ENCODE peak calls at places on chromosomes 11 and 22, in nine cellular contexts. One of them, this sample, is unnamed.

GRCh38 chr22:35489225-35489624 is 51.4 kb upstream of the RASD2 start:
- DNase-seq in Kasumi-1: no peak
- DNase-seq in cardiac septum: no peak
- DNase-seq in activated naive CD4-positive, alpha-beta T cell treated with anti-CD3 and anti-CD28 coated beads, Interleukin-2, amount 10 ng/mL, durations not matched to agents 7 days and 5 days: no peak
- DNase-seq in iris pigment epithelial cell: no peak
- DNase-seq in stimulated activated CD4-positive, alpha-beta T cell treated with anti-CD3 and anti-CD28 coated beads, TNF-alpha, amount 100 ng/mL, for 24 hours: no peak
- DNase-seq in activated CD4-positive, alpha-beta T cell treated with anti-CD3 and anti-CD28 coated beads, Interleukin-2, amount 50 U/mL, for 1 hour: no peak
- DNase-seq in HEK293T: no peak
- DNase-seq in colonic mucosa: no peak
- DNase-seq in this sample: no peak

GRCh38 chr11:2317354-2318050 is 15.7 kb downstream of the TSPAN32 start:
- DNase-seq in Kasumi-1: no peak
- DNase-seq in cardiac septum: peak; percentile 74
- DNase-seq in activated naive CD4-positive, alpha-beta T cell treated with anti-CD3 and anti-CD28 coated beads, Interleukin-2, amount 10 ng/mL, durations not matched to agents 7 days and 5 days: peak; percentile 19
- DNase-seq in iris pigment epithelial cell: no peak
- DNase-seq in stimulated activated CD4-positive, alpha-beta T cell treated with anti-CD3 and anti-CD28 coated beads, TNF-alpha, amount 100 ng/mL, for 24 hours: no peak
- DNase-seq in activated CD4-positive, alpha-beta T cell treated with anti-CD3 and anti-CD28 coated beads, Interleukin-2, amount 50 U/mL, for 1 hour: no peak
- DNase-seq in HEK293T: no peak
- DNase-seq in colonic mucosa: no peak
- DNase-seq in this sample: no peak

GRCh38 chr22:45218974-45219373 is 21.7 kb downstream of the KIAA0930 start:
- DNase-seq in Kasumi-1: no peak
- DNase-seq in cardiac septum: no peak
- DNase-seq in activated naive CD4-positive, alpha-beta T cell treated with anti-CD3 and anti-CD28 coated beads, Interleukin-2, amount 10 ng/mL, durations not matched to agents 7 days and 5 days: no peak
- DNase-seq in iris pigment epithelial cell: no peak
- DNase-seq in stimulated activated CD4-positive, alpha-beta T cell treated with anti-CD3 and anti-CD28 coated beads, TNF-alpha, amount 100 ng/mL, for 24 hours: peak; percentile 35
- DNase-seq in activated CD4-positive, alpha-beta T cell treated with anti-CD3 and anti-CD28 coated beads, Interleukin-2, amount 50 U/mL, for 1 hour: no peak
- DNase-seq in HEK293T: no peak
- DNase-seq in colonic mucosa: no peak
- DNase-seq in this sample: no peak

GRCh38 chr11:29432719-29433325 is 584.0 kb downstream of the KCNA4 start:
- DNase-seq in Kasumi-1: peak; percentile 59
- DNase-seq in cardiac septum: no peak
- DNase-seq in activated naive CD4-positive, alpha-beta T cell treated with anti-CD3 and anti-CD28 coated beads, Interleukin-2, amount 10 ng/mL, durations not matched to agents 7 days and 5 days: no peak
- DNase-seq in iris pigment epithelial cell: no peak
- DNase-seq in stimulated activated CD4-positive, alpha-beta T cell treated with anti-CD3 and anti-CD28 coated beads, TNF-alpha, amount 100 ng/mL, for 24 hours: no peak
- DNase-seq in activated CD4-positive, alpha-beta T cell treated with anti-CD3 and anti-CD28 coated beads, Interleukin-2, amount 50 U/mL, for 1 hour: no peak
- DNase-seq in HEK293T: peak; percentile 15
- DNase-seq in colonic mucosa: no peak
- DNase-seq in this sample: no peak

GRCh38 chr11:72013765-72014711 is 15.3 kb downstream of the IL18BP start:
- DNase-seq in Kasumi-1: no peak
- DNase-seq in cardiac septum: no peak
- DNase-seq in activated naive CD4-positive, alpha-beta T cell treated with anti-CD3 and anti-CD28 coated beads, Interleukin-2, amount 10 ng/mL, durations not matched to agents 7 days and 5 days: no peak
- DNase-seq in iris pigment epithelial cell: no peak
- DNase-seq in stimulated activated CD4-positive, alpha-beta T cell treated with anti-CD3 and anti-CD28 coated beads, TNF-alpha, amount 100 ng/mL, for 24 hours: no peak
- DNase-seq in activated CD4-positive, alpha-beta T cell treated with anti-CD3 and anti-CD28 coated beads, Interleukin-2, amount 50 U/mL, for 1 hour: no peak
- DNase-seq in HEK293T: no peak
- DNase-seq in colonic mucosa: no peak
- DNase-seq in this sample: no peak

GRCh38 chr22:50683086-50683993 is 10.7 kb downstream of the SHANK3 start:
- DNase-seq in Kasumi-1: no peak
- DNase-seq in cardiac septum: peak; percentile 60
- DNase-seq in activated naive CD4-positive, alpha-beta T cell treated with anti-CD3 and anti-CD28 coated beads, Interleukin-2, amount 10 ng/mL, durations not matched to agents 7 days and 5 days: no peak
- DNase-seq in iris pigment epithelial cell: no peak
- DNase-seq in stimulated activated CD4-positive, alpha-beta T cell treated with anti-CD3 and anti-CD28 coated beads, TNF-alpha, amount 100 ng/mL, for 24 hours: no peak
- DNase-seq in activated CD4-positive, alpha-beta T cell treated with anti-CD3 and anti-CD28 coated beads, Interleukin-2, amount 50 U/mL, for 1 hour: no peak
- DNase-seq in HEK293T: no peak
- DNase-seq in colonic mucosa: no peak
- DNase-seq in this sample: no peak

GRCh38 chr22:41528132-41528766 is 16.0 kb downstream of the POLR3H start:
- DNase-seq in Kasumi-1: no peak
- DNase-seq in cardiac septum: no peak
- DNase-seq in activated naive CD4-positive, alpha-beta T cell treated with anti-CD3 and anti-CD28 coated beads, Interleukin-2, amount 10 ng/mL, durations not matched to agents 7 days and 5 days: no peak
- DNase-seq in iris pigment epithelial cell: no peak
- DNase-seq in stimulated activated CD4-positive, alpha-beta T cell treated with anti-CD3 and anti-CD28 coated beads, TNF-alpha, amount 100 ng/mL, for 24 hours: no peak
- DNase-seq in activated CD4-positive, alpha-beta T cell treated with anti-CD3 and anti-CD28 coated beads, Interleukin-2, amount 50 U/mL, for 1 hour: no peak
- DNase-seq in HEK293T: no peak
- DNase-seq in colonic mucosa: no peak
- DNase-seq in this sample: no peak

GRCh38 chr11:130527648-130528300 is 79.3 kb downstream of the ADAMTS15 start:
- DNase-seq in Kasumi-1: peak; percentile 46
- DNase-seq in cardiac septum: no peak
- DNase-seq in activated naive CD4-positive, alpha-beta T cell treated with anti-CD3 and anti-CD28 coated beads, Interleukin-2, amount 10 ng/mL, durations not matched to agents 7 days and 5 days: no peak
- DNase-seq in iris pigment epithelial cell: peak; percentile 36
- DNase-seq in stimulated activated CD4-positive, alpha-beta T cell treated with anti-CD3 and anti-CD28 coated beads, TNF-alpha, amount 100 ng/mL, for 24 hours: no peak
- DNase-seq in activated CD4-positive, alpha-beta T cell treated with anti-CD3 and anti-CD28 coated beads, Interleukin-2, amount 50 U/mL, for 1 hour: no peak
- DNase-seq in HEK293T: no peak
- DNase-seq in colonic mucosa: no peak
- DNase-seq in this sample: no peak

GRCh38 chr11:111205622-111206385 is 39.7 kb upstream of the POU2AF2 start:
- DNase-seq in Kasumi-1: no peak
- DNase-seq in cardiac septum: no peak
- DNase-seq in activated naive CD4-positive, alpha-beta T cell treated with anti-CD3 and anti-CD28 coated beads, Interleukin-2, amount 10 ng/mL, durations not matched to agents 7 days and 5 days: no peak
- DNase-seq in iris pigment epithelial cell: peak; percentile 36
- DNase-seq in stimulated activated CD4-positive, alpha-beta T cell treated with anti-CD3 and anti-CD28 coated beads, TNF-alpha, amount 100 ng/mL, for 24 hours: no peak
- DNase-seq in activated CD4-positive, alpha-beta T cell treated with anti-CD3 and anti-CD28 coated beads, Interleukin-2, amount 50 U/mL, for 1 hour: no peak
- DNase-seq in HEK293T: no peak
- DNase-seq in colonic mucosa: no peak
- DNase-seq in this sample: no peak

GRCh38 chr22:35486116-35486631 is 54.5 kb upstream of the RASD2 start:
- DNase-seq in Kasumi-1: no peak
- DNase-seq in cardiac septum: no peak
- DNase-seq in activated naive CD4-positive, alpha-beta T cell treated with anti-CD3 and anti-CD28 coated beads, Interleukin-2, amount 10 ng/mL, durations not matched to agents 7 days and 5 days: no peak
- DNase-seq in iris pigment epithelial cell: no peak
- DNase-seq in stimulated activated CD4-positive, alpha-beta T cell treated with anti-CD3 and anti-CD28 coated beads, TNF-alpha, amount 100 ng/mL, for 24 hours: no peak
- DNase-seq in activated CD4-positive, alpha-beta T cell treated with anti-CD3 and anti-CD28 coated beads, Interleukin-2, amount 50 U/mL, for 1 hour: no peak
- DNase-seq in HEK293T: no peak
- DNase-seq in colonic mucosa: no peak
- DNase-seq in this sample: no peak

GRCh38 chr22:36376265-36376664 is 11.5 kb downstream of the MYH9 start:
- DNase-seq in Kasumi-1: no peak
- DNase-seq in cardiac septum: no peak
- DNase-seq in activated naive CD4-positive, alpha-beta T cell treated with anti-CD3 and anti-CD28 coated beads, Interleukin-2, amount 10 ng/mL, durations not matched to agents 7 days and 5 days: no peak
- DNase-seq in iris pigment epithelial cell: no peak
- DNase-seq in stimulated activated CD4-positive, alpha-beta T cell treated with anti-CD3 and anti-CD28 coated beads, TNF-alpha, amount 100 ng/mL, for 24 hours: no peak
- DNase-seq in activated CD4-positive, alpha-beta T cell treated with anti-CD3 and anti-CD28 coated beads, Interleukin-2, amount 50 U/mL, for 1 hour: no peak
- DNase-seq in HEK293T: no peak
- DNase-seq in colonic mucosa: no peak
- DNase-seq in this sample: no peak

GRCh38 chr11:62610814-62611704 is 1.5 kb downstream of the EML3 start:
- DNase-seq in Kasumi-1: no peak
- DNase-seq in cardiac septum: no peak
- DNase-seq in activated naive CD4-positive, alpha-beta T cell treated with anti-CD3 and anti-CD28 coated beads, Interleukin-2, amount 10 ng/mL, durations not matched to agents 7 days and 5 days: no peak
- DNase-seq in iris pigment epithelial cell: no peak
- DNase-seq in stimulated activated CD4-positive, alpha-beta T cell treated with anti-CD3 and anti-CD28 coated beads, TNF-alpha, amount 100 ng/mL, for 24 hours: no peak
- DNase-seq in activated CD4-positive, alpha-beta T cell treated with anti-CD3 and anti-CD28 coated beads, Interleukin-2, amount 50 U/mL, for 1 hour: no peak
- DNase-seq in HEK293T: no peak
- DNase-seq in colonic mucosa: no peak
- DNase-seq in this sample: no peak